ENCODE peak calls at places on chromosomes 7 and 10, in ten cellular contexts. M is fibroblast of gingiva; T is T1000; I is activated naive CD4-positive, alpha-beta T cell treated with anti-CD3 and anti-CD28 coated beads, Interleukin-2, amount 50 U/mL, for 72 hours; U is KBM-7; J is activated T-helper 1 cell treated with Interleukin-2 at 50 U/mL for 16 hours; F is neural progenitor cell; Q is activated CD8-positive, alpha-beta T cell treated with anti-CD3 and anti-CD28 coated beads for 36 hours; E is suprapubic skin; N is HS-5. G is an unnamed sample.

GRCh38 chr10:74928742-74929191 is 102.4 kb downstream of the KAT6B start:
- DNase-seq in U (no peak), T (no peak), J (no peak), E (no peak), M (no peak), F (no peak), N (no peak), I (no peak), Q (no peak), G (no peak)

GRCh38 chr7:142348921-142349401 is 91.1 kb upstream of the PRSS58 start:
- DNase-seq in T (no peak), Q (no peak), E (no peak), N (no peak), U (no peak), I (no peak), F (no peak), M (no peak), J (no peak), G (no peak)

GRCh38 chr7:151686826-151687225 is 167.1 kb upstream of the RHEB start:
- DNase-seq in J (no peak), T (no peak), N (no peak), E (no peak), I (no peak), Q (no peak), M (peak; percentile 33), U (no peak), F (no peak), G (no peak)

GRCh38 chr10:71124921-71125748 is 87.2 kb upstream of the UNC5B start:
- DNase-seq in J (no peak), Q (no peak), F (no peak), M (no peak), I (no peak), T (no peak), E (no peak), U (no peak), N (no peak), G (no peak)

GRCh38 chr10:119543814-119544642 is 1.5 kb upstream of the RGS10 start:
- DNase-seq in Q (no peak), I (no peak), J (no peak), T (no peak), E (no peak), F (peak; percentile 76), N (no peak), U (peak; percentile 59), M (peak; percentile 97), G (no peak)

GRCh38 chr10:73232887-73233286 is 14.2 kb downstream of the DNAJC9 start:
- DNase-seq in M (no peak), E (no peak), U (peak; percentile 67), J (no peak), F (peak; percentile 34), Q (peak; percentile 15), N (no peak), I (no peak), T (no peak), G (no peak)

GRCh38 chr7:131556055-131556911 is at the start of gene PODXL:
- DNase-seq in T (peak; percentile 38), N (no peak), M (peak; percentile 21), J (peak; percentile 38), Q (peak; percentile 65), F (peak; percentile 91), I (no peak), E (no peak), U (peak; percentile 82), G (peak; percentile 77)

GRCh38 chr10:122636953-122637352 is 62.7 kb downstream of the C10orf120 start:
- DNase-seq in Q (no peak), U (no peak), I (no peak), J (no peak), T (no peak), E (no peak), M (no peak), N (no peak), F (no peak), G (no peak)

GRCh38 chr10:73965890-73966768 is 31.8 kb upstream of the VCL start:
- DNase-seq in U (peak; percentile 68), N (peak; percentile 98), M (peak; percentile 99), F (peak; percentile 95), J (no peak), T (peak; percentile 93), I (no peak), Q (no peak), E (peak; percentile 89), G (peak; percentile 81)

GRCh38 chr7:92158660-92159575 is 20.0 kb downstream of the LRRD1 start:
- DNase-seq in I (no peak), J (no peak), N (peak; percentile 66), U (no peak), T (peak; percentile 6), Q (no peak), M (peak; percentile 92), E (no peak), F (no peak), G (no peak)

GRCh38 chr7:84021292-84021898 is 173.2 kb downstream of the SEMA3A start:
- DNase-seq in U (no peak), N (peak; percentile 16), Q (no peak), J (no peak), E (no peak), I (no peak), M (no peak), F (no peak), T (no peak), G (no peak)